ENCODE peak calls at places on chromosomes 4 and X, in seven cellular contexts. One of them, this sample, is unnamed.

GRCh38 chr4:156746111-156746510 is 225.5 kb downstream of the PDGFC start:
- DNase-seq in tibial nerve: no peak
- DNase-seq in NCI-H146: no peak
- DNase-seq in KBM-7: no peak
- DNase-seq in neuronal stem cell: no peak
- DNase-seq in NCI-H510A treated with DMSO at 0.1 percent for 48 hours: no peak
- DNase-seq in Caki2: no peak
- DNase-seq in this sample: no peak

GRCh38 chrX:40209951-40210617 is 112.3 kb upstream of the BCOR start:
- DNase-seq in KBM-7: no peak
- DNase-seq in NCI-H510A treated with DMSO at 0.1 percent for 48 hours: no peak
- DNase-seq in tibial nerve: no peak
- DNase-seq in Caki2: no peak
- DNase-seq in neuronal stem cell: no peak
- DNase-seq in NCI-H146: no peak
- DNase-seq in this sample: no peak

GRCh38 chrX:136733613-136734012 is 47.1 kb downstream of the ARHGEF6 start:
- DNase-seq in neuronal stem cell: no peak
- DNase-seq in tibial nerve: no peak
- DNase-seq in NCI-H510A treated with DMSO at 0.1 percent for 48 hours: no peak
- DNase-seq in NCI-H146: no peak
- DNase-seq in KBM-7: no peak
- DNase-seq in Caki2: no peak
- DNase-seq in this sample: no peak

GRCh38 chrX:46461653-46462191 is 83.5 kb downstream of the ZNF674 start:
- DNase-seq in NCI-H510A treated with DMSO at 0.1 percent for 48 hours: no peak
- DNase-seq in NCI-H146: no peak
- DNase-seq in tibial nerve: no peak
- DNase-seq in neuronal stem cell: no peak
- DNase-seq in Caki2: no peak
- DNase-seq in KBM-7: peak
- DNase-seq in this sample: peak

GRCh38 chrX:147378767-147379166 is 533.0 kb upstream of the FMR1 start:
- DNase-seq in Caki2: no peak
- DNase-seq in tibial nerve: no peak
- DNase-seq in KBM-7: no peak
- DNase-seq in neuronal stem cell: no peak
- DNase-seq in NCI-H510A treated with DMSO at 0.1 percent for 48 hours: no peak
- DNase-seq in NCI-H146: no peak
- DNase-seq in this sample: no peak

GRCh38 chrX:109374276-109374960 is 107.5 kb downstream of the GUCY2F start:
- DNase-seq in Caki2: no peak
- DNase-seq in NCI-H146: no peak
- DNase-seq in neuronal stem cell: no peak
- DNase-seq in KBM-7: no peak
- DNase-seq in NCI-H510A treated with DMSO at 0.1 percent for 48 hours: no peak
- DNase-seq in tibial nerve: no peak
- DNase-seq in this sample: no peak

GRCh38 chrX:107619836-107620235 is 8.5 kb upstream of the PRPS1 start:
- DNase-seq in neuronal stem cell: no peak
- DNase-seq in Caki2: no peak
- DNase-seq in NCI-H146: no peak
- DNase-seq in tibial nerve: no peak
- DNase-seq in KBM-7: no peak
- DNase-seq in NCI-H510A treated with DMSO at 0.1 percent for 48 hours: no peak
- DNase-seq in this sample: no peak

GRCh38 chrX:112961981-112962380 is 121.3 kb upstream of the AMOT start:
- DNase-seq in NCI-H146: no peak
- DNase-seq in tibial nerve: no peak
- DNase-seq in NCI-H510A treated with DMSO at 0.1 percent for 48 hours: no peak
- DNase-seq in Caki2: no peak
- DNase-seq in neuronal stem cell: no peak
- DNase-seq in KBM-7: no peak
- DNase-seq in this sample: no peak

GRCh38 chrX:46837543-46838481 is 969 bp downstream of the RP2 start:
- DNase-seq in NCI-H146: no peak
- DNase-seq in NCI-H510A treated with DMSO at 0.1 percent for 48 hours: no peak
- DNase-seq in neuronal stem cell: no peak
- DNase-seq in tibial nerve: no peak
- DNase-seq in Caki2: peak
- DNase-seq in KBM-7: peak
- DNase-seq in this sample: peak

GRCh38 chr4:72326692-72327632 is 242.1 kb downstream of the ADAMTS3 start:
- DNase-seq in NCI-H146: peak
- DNase-seq in neuronal stem cell: no peak
- DNase-seq in KBM-7: peak
- DNase-seq in Caki2: peak
- DNase-seq in tibial nerve: no peak
- DNase-seq in NCI-H510A treated with DMSO at 0.1 percent for 48 hours: peak
- DNase-seq in this sample: peak

GRCh38 chr4:186039697-186040096 is 29.3 kb upstream of the TLR3 start:
- DNase-seq in NCI-H146: no peak
- DNase-seq in NCI-H510A treated with DMSO at 0.1 percent for 48 hours: peak
- DNase-seq in tibial nerve: no peak
- DNase-seq in Caki2: no peak
- DNase-seq in neuronal stem cell: no peak
- DNase-seq in KBM-7: no peak
- DNase-seq in this sample: no peak

GRCh38 chr4:69497081-69497480 is 1.4 kb upstream of the UGT2B4 start:
- DNase-seq in Caki2: peak
- DNase-seq in KBM-7: no peak
- DNase-seq in NCI-H510A treated with DMSO at 0.1 percent for 48 hours: no peak
- DNase-seq in NCI-H146: no peak
- DNase-seq in neuronal stem cell: no peak
- DNase-seq in tibial nerve: no peak
- DNase-seq in this sample: no peak

GRCh38 chr4:139919513-139919912 is 234.5 kb downstream of the MAML3 start:
- DNase-seq in neuronal stem cell: no peak
- DNase-seq in NCI-H510A treated with DMSO at 0.1 percent for 48 hours: no peak
- DNase-seq in KBM-7: no peak
- DNase-seq in tibial nerve: no peak
- DNase-seq in Caki2: no peak
- DNase-seq in NCI-H146: no peak
- DNase-seq in this sample: no peak

GRCh38 chr4:763191-763810 is 57.7 kb downstream of the PCGF3 start:
- DNase-seq in KBM-7: no peak
- DNase-seq in NCI-H510A treated with DMSO at 0.1 percent for 48 hours: no peak
- DNase-seq in tibial nerve: no peak
- DNase-seq in neuronal stem cell: no peak
- DNase-seq in Caki2: no peak
- DNase-seq in NCI-H146: no peak
- DNase-seq in this sample: no peak

GRCh38 chrX:40008841-40009461 is 88.8 kb downstream of the BCOR start:
- DNase-seq in NCI-H510A treated with DMSO at 0.1 percent for 48 hours: peak
- DNase-seq in NCI-H146: peak
- DNase-seq in neuronal stem cell: no peak
- DNase-seq in Caki2: no peak
- DNase-seq in KBM-7: no peak
- DNase-seq in tibial nerve: no peak
- DNase-seq in this sample: no peak

GRCh38 chrX:10121787-10122186 is 35.0 kb upstream of the CLCN4 start:
- DNase-seq in tibial nerve: no peak
- DNase-seq in KBM-7: peak
- DNase-seq in Caki2: no peak
- DNase-seq in neuronal stem cell: no peak
- DNase-seq in NCI-H146: no peak
- DNase-seq in NCI-H510A treated with DMSO at 0.1 percent for 48 hours: no peak
- DNase-seq in this sample: peak

GRCh38 chrX:129701624-129702069 is 37.1 kb upstream of the XPNPEP2 start:
- DNase-seq in KBM-7: no peak
- DNase-seq in Caki2: no peak
- DNase-seq in NCI-H146: no peak
- DNase-seq in NCI-H510A treated with DMSO at 0.1 percent for 48 hours: no peak
- DNase-seq in neuronal stem cell: no peak
- DNase-seq in tibial nerve: peak
- DNase-seq in this sample: no peak

GRCh38 chr4:124713213-124713592 is 671 bp upstream of the ANKRD50 start:
- DNase-seq in NCI-H510A treated with DMSO at 0.1 percent for 48 hours: peak
- DNase-seq in KBM-7: peak
- DNase-seq in Caki2: no peak
- DNase-seq in neuronal stem cell: no peak
- DNase-seq in NCI-H146: peak
- DNase-seq in tibial nerve: peak
- DNase-seq in this sample: peak

GRCh38 chr4:158169931-158170690 is 2.7 kb downstream of the GASK1B start:
- DNase-seq in neuronal stem cell: no peak
- DNase-seq in NCI-H146: peak
- DNase-seq in Caki2: peak
- DNase-seq in tibial nerve: no peak
- DNase-seq in NCI-H510A treated with DMSO at 0.1 percent for 48 hours: no peak
- DNase-seq in KBM-7: peak
- DNase-seq in this sample: no peak

GRCh38 chrX:23554304-23554703 is 113.0 kb upstream of the PRDX4 start:
- DNase-seq in NCI-H510A treated with DMSO at 0.1 percent for 48 hours: peak
- DNase-seq in neuronal stem cell: peak
- DNase-seq in tibial nerve: peak
- DNase-seq in KBM-7: peak
- DNase-seq in NCI-H146: peak
- DNase-seq in Caki2: peak
- DNase-seq in this sample: peak

GRCh38 chrX:70504772-70505450 is 60.3 kb downstream of the DLG3 start:
- DNase-seq in NCI-H146: no peak
- DNase-seq in neuronal stem cell: no peak
- DNase-seq in tibial nerve: no peak
- DNase-seq in KBM-7: no peak
- DNase-seq in NCI-H510A treated with DMSO at 0.1 percent for 48 hours: no peak
- DNase-seq in Caki2: no peak
- DNase-seq in this sample: no peak

GRCh38 chr4:66906314-66906713 is 639.0 kb downstream of the CENPC start:
- DNase-seq in NCI-H146: peak
- DNase-seq in neuronal stem cell: no peak
- DNase-seq in Caki2: no peak
- DNase-seq in tibial nerve: no peak
- DNase-seq in NCI-H510A treated with DMSO at 0.1 percent for 48 hours: peak
- DNase-seq in KBM-7: no peak
- DNase-seq in this sample: no peak

GRCh38 chrX:96568088-96568487 is 116.6 kb upstream of the DIAPH2 start:
- DNase-seq in neuronal stem cell: no peak
- DNase-seq in Caki2: no peak
- DNase-seq in KBM-7: peak
- DNase-seq in tibial nerve: no peak
- DNase-seq in NCI-H510A treated with DMSO at 0.1 percent for 48 hours: no peak
- DNase-seq in NCI-H146: no peak
- DNase-seq in this sample: no peak

GRCh38 chrX:94633237-94633636 is 959.2 kb downstream of the FAM133A start:
- DNase-seq in NCI-H146: no peak
- DNase-seq in neuronal stem cell: no peak
- DNase-seq in NCI-H510A treated with DMSO at 0.1 percent for 48 hours: no peak
- DNase-seq in tibial nerve: no peak
- DNase-seq in KBM-7: no peak
- DNase-seq in Caki2: no peak
- DNase-seq in this sample: no peak

This sample was measured in OCI-LY7.